ENCODE peak calls at places on chromosome 22, in eight cellular contexts. N is brain microvascular endothelial cell, W is PC-3, S is adrenal gland, C is dorsolateral prefrontal cortex, G is cardiac muscle cell, Q is psoas muscle, A is suprapubic skin. T is an unnamed sample.

GRCh38 chr22:50252081-50253045 is 1.3 kb upstream of the HDAC10 start:
- DNase-seq in G (peak; percentile 68), S (peak; percentile 90), A (peak; percentile 91), N (peak; percentile 55), Q (peak; percentile 76), W (peak; percentile 62), C (no peak), T (no peak)

GRCh38 chr22:50544746-50545253 is 899 bp upstream of the KLHDC7B start:
- DNase-seq in Q (no peak), G (no peak), S (no peak), W (no peak), A (peak; percentile 82), C (no peak), N (no peak), T (no peak)

GRCh38 chr22:49517721-49518120 is 310.0 kb downstream of the BRD1 start:
- DNase-seq in A (no peak), S (no peak), C (no peak), W (peak; percentile 8), N (no peak), Q (no peak), G (no peak), T (no peak)

GRCh38 chr22:49326558-49326957 is 501.1 kb downstream of the BRD1 start:
- DNase-seq in G (no peak), A (peak; percentile 20), S (peak; percentile 23), Q (no peak), W (no peak), C (no peak), N (no peak), T (no peak)

GRCh38 chr22:42397332-42398246 is 34.6 kb downstream of the NFAM1 start:
- DNase-seq in Q (no peak), N (no peak), W (no peak), C (no peak), S (peak; percentile 69), A (no peak), G (no peak), T (no peak)

GRCh38 chr22:49561338-49561737 is 266.3 kb downstream of the BRD1 start:
- DNase-seq in S (no peak), N (no peak), C (no peak), W (no peak), G (no peak), Q (no peak), A (no peak), T (no peak)

GRCh38 chr22:50145741-50146439 is 24.6 kb upstream of the PANX2 start:
- DNase-seq in G (peak; percentile 24), Q (no peak), C (no peak), N (no peak), A (peak; percentile 53), W (no peak), S (no peak), T (no peak)

GRCh38 chr22:23237201-23237798 is 57.0 kb downstream of the BCR start:
- DNase-seq in W (no peak), N (no peak), G (no peak), A (no peak), S (peak; percentile 69), C (peak; percentile 57), Q (peak; percentile 77), T (no peak)

GRCh38 chr22:42427211-42427610 is 5.0 kb downstream of the NFAM1 start:
- DNase-seq in W (no peak), C (no peak), G (no peak), S (no peak), N (no peak), Q (no peak), A (no peak), T (no peak)

GRCh38 chr22:49417326-49417725 is 410.3 kb downstream of the BRD1 start:
- DNase-seq in C (no peak), G (no peak), A (no peak), S (no peak), Q (no peak), W (no peak), N (no peak), T (no peak)

GRCh38 chr22:48902001-48902869 is 925.4 kb downstream of the BRD1 start:
- DNase-seq in N (no peak), A (peak; percentile 61), W (no peak), C (peak; percentile 17), Q (no peak), S (no peak), G (no peak), T (no peak)

GRCh38 chr22:19514831-19515565 is 9.2 kb downstream of the CLDN5 start:
- DNase-seq in Q (no peak), N (peak; percentile 46), A (no peak), C (no peak), S (no peak), G (no peak), W (no peak), T (no peak)

GRCh38 chr22:50169774-50170341 is 673 bp upstream of the PANX2 start:
- DNase-seq in G (peak; percentile 49), C (no peak), S (peak; percentile 56), N (no peak), W (peak; percentile 46), A (no peak), Q (peak; percentile 16), T (no peak)

GRCh38 chr22:44659140-44659539 is 42.9 kb upstream of the PRR5 start:
- DNase-seq in A (no peak), Q (peak; percentile 66), N (peak; percentile 11), G (no peak), W (no peak), C (no peak), S (no peak), T (no peak)

DNA sequence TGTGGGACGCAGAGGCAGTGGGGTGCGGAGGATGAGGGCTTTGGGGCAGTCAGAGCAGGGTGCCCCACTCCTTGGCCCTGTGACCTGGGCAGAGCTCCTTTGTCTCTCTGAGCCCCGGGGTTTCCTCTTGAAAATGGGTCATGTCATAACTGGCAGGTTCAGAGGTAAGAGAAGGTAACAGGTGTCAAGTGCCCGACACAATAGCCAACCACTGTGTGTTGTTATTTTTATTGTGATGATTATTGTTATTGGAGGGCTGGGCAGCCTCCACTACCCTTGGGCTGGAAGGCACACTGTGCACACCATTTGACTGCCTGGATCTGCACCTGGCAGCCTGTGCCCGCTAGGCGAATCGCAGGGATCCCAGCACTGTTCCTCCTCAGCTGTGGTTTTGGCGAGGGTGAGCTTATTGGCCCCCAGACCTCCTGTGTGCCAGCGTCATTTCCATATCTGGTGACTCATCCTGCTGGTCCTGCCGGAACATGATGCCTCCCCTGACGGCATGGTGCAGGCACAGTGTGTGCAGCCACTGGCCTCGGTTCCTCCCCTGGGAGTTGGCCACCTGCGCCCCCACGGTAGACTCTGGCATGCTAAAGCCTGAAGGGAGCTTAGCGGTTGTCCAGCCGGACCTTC is 15.4 kb upstream of the SOX10 start:
- DNase-seq in Q (peak; percentile 79), S (peak; percentile 57), N (peak; percentile 54), A (no peak), W (peak; percentile 83), G (no peak), C (peak; percentile 65), T (peak; percentile 7)
- TF ChIP-seq CTCF in Q (no peak), S (no peak), N (no peak), A (no peak), W (no peak), G (no peak), C (no peak), T (no peak)

GRCh38 chr22:24868979-24869378 is 63.0 kb downstream of the SGSM1 start:
- DNase-seq in C (no peak), G (no peak), N (no peak), S (no peak), Q (no peak), W (no peak), A (no peak), T (no peak)

GRCh38 chr22:24871611-24872205 is 65.7 kb downstream of the SGSM1 start:
- DNase-seq in Q (no peak), W (no peak), S (no peak), G (no peak), C (no peak), N (no peak), A (no peak), T (no peak)

GRCh38 chr22:24865508-24865907 is 59.5 kb downstream of the SGSM1 start:
- DNase-seq in A (no peak), W (no peak), C (no peak), G (no peak), N (no peak), S (no peak), Q (no peak), T (no peak)

DNA sequence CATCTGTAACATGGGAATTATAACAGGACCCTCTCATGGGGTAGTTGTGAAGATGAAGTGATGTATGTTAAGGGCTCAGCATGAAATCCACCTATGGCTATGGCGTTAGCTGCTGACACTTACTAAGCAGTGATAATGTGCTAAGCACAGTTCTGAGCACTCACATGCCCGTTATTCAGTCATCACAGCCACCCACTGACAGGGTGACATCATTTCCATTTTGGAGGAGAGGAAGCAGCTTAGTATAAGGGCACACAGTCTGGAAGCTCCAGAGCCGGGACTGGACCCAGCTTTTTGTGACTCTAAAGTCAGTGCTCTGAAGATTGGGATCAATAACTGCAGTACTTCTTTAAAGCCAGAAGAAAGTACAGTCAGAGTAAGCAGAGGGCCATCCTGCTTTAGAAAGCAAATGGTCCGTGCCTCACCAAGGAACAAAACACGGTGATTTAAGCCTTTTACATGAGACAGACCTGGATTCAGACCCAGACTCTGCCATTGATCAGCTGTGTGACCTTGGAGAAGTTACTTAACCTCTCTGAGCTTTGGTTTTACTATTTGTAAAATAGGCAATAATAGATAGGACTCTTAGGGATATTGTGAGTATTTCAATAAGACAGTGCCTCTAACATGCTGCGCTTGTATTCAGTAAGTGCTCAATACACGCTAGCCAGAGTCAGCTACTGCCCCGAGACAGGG is 61.5 kb downstream of the SGSM1 start:
- DNase-seq in N (no peak), G (no peak), S (no peak), Q (no peak), W (no peak), A (no peak), C (no peak), T (no peak)
- H3K27me3 ChIP-seq in N (no peaks in the 10 kb centered on the region), G (no peaks in the 10 kb centered on the region), S (no peaks in the 10 kb centered on the region), Q (peaks cover 2% of the 10 kb centered on the region), W (peaks cover 6% of the 10 kb centered on the region), A (peaks cover 3% of the 10 kb centered on the region), C (no peaks in the 10 kb centered on the region), T (no peaks in the 10 kb centered on the region)

GRCh38 chr22:35523167-35523928 is 17.3 kb upstream of the RASD2 start:
- DNase-seq in C (no peak), Q (no peak), G (no peak), N (no peak), W (no peak), S (no peak), A (no peak), T (no peak)

GRCh38 chr22:35518781-35519180 is 21.9 kb upstream of the RASD2 start:
- DNase-seq in W (no peak), A (no peak), Q (no peak), G (no peak), N (no peak), S (no peak), C (no peak), T (no peak)

GRCh38 chr22:35522571-35523149 is 18.0 kb upstream of the RASD2 start:
- DNase-seq in N (no peak), G (no peak), S (no peak), W (no peak), C (no peak), Q (no peak), A (no peak), T (no peak)

GRCh38 chr22:35519306-35520000 is 21.2 kb upstream of the RASD2 start:
- DNase-seq in N (no peak), Q (no peak), W (no peak), A (no peak), C (no peak), S (no peak), G (no peak), T (no peak)

GRCh38 chr22:35521358-35522264 is 19.0 kb upstream of the RASD2 start:
- DNase-seq in G (no peak), A (no peak), W (peak; percentile 9), C (no peak), S (no peak), Q (no peak), N (no peak), T (no peak)
- H3K4me3 ChIP-seq in G (no peak overlapping the region), A (no peak overlapping the region), W (no peak overlapping the region), C (no peak overlapping the region), S (no peak overlapping the region), Q (no peak overlapping the region), N (no peak overlapping the region), T (no peak overlapping the region)

GRCh38 chr22:30204742-30205111 is 41.8 kb downstream of the LIF start:
- DNase-seq in Q (peak; percentile 47), A (no peak), G (no peak), N (no peak), W (no peak), C (peak; percentile 55), S (peak; percentile 46), T (no peak)
- TF ChIP-seq CTCF in Q (no peak), A (no peak), G (no peak), N (no peak), W (no peak), C (no peak), S (no peak), T (no peak)